ENCODE peak calls at places on chromosomes 1 and 21, in eight cellular contexts. One of them, this sample, is unnamed.

GRCh38 chr1:2555634-2556276 is 416 bp upstream of the TNFRSF14 start:
- DNase-seq in BJ: no peak
- DNase-seq in thyroid gland: peak
- DNase-seq in BE2C: no peak
- DNase-seq in A549: no peak
- DNase-seq in PC-3: peak
- DNase-seq in fibroblast of mammary gland: peak
- DNase-seq in GM23338: no peak
- DNase-seq in this sample: no peak

GRCh38 chr1:235917267-235917811 is 50.6 kb upstream of the LYST start:
- DNase-seq in thyroid gland: peak
- DNase-seq in PC-3: peak
- DNase-seq in BJ: peak
- DNase-seq in fibroblast of mammary gland: peak
- DNase-seq in BE2C: peak
- DNase-seq in GM23338: no peak
- DNase-seq in A549: peak
- DNase-seq in this sample: peak

GRCh38 chr1:212759683-212760082 is 31.9 kb downstream of the NSL1 start:
- DNase-seq in BE2C: no peak
- DNase-seq in PC-3: no peak
- DNase-seq in A549: no peak
- DNase-seq in fibroblast of mammary gland: no peak
- DNase-seq in GM23338: no peak
- DNase-seq in thyroid gland: no peak
- DNase-seq in BJ: no peak
- DNase-seq in this sample: no peak

GRCh38 chr1:200737647-200738296 is 921 bp upstream of the CAMSAP2 start:
- DNase-seq in A549: no peak
- DNase-seq in BJ: no peak
- DNase-seq in PC-3: no peak
- DNase-seq in thyroid gland: no peak
- DNase-seq in GM23338: peak
- DNase-seq in BE2C: no peak
- DNase-seq in fibroblast of mammary gland: no peak
- DNase-seq in this sample: no peak

GRCh38 chr1:75396745-75397144 is 214.2 kb downstream of the SLC44A5 start:
- DNase-seq in BJ: no peak
- DNase-seq in thyroid gland: no peak
- DNase-seq in fibroblast of mammary gland: no peak
- DNase-seq in GM23338: no peak
- DNase-seq in PC-3: no peak
- DNase-seq in BE2C: no peak
- DNase-seq in A549: no peak
- DNase-seq in this sample: no peak

GRCh38 chr1:232435746-232436145 is 194.2 kb downstream of the SIPA1L2 start:
- DNase-seq in GM23338: no peak
- DNase-seq in PC-3: no peak
- DNase-seq in thyroid gland: peak
- DNase-seq in BE2C: no peak
- DNase-seq in A549: no peak
- DNase-seq in fibroblast of mammary gland: peak
- DNase-seq in BJ: no peak
- DNase-seq in this sample: peak

GRCh38 chr1:42956739-42957138 is 1.9 kb downstream of the SLC2A1 start:
- DNase-seq in fibroblast of mammary gland: no peak
- DNase-seq in GM23338: no peak
- DNase-seq in PC-3: no peak
- DNase-seq in thyroid gland: no peak
- DNase-seq in BJ: no peak
- DNase-seq in BE2C: no peak
- DNase-seq in A549: no peak
- DNase-seq in this sample: no peak

GRCh38 chr1:74463301-74463988 is 49.0 kb downstream of the LRRC53 start:
- DNase-seq in GM23338: no peak
- DNase-seq in BE2C: no peak
- DNase-seq in PC-3: peak
- DNase-seq in BJ: no peak
- DNase-seq in thyroid gland: no peak
- DNase-seq in A549: no peak
- DNase-seq in fibroblast of mammary gland: peak
- DNase-seq in this sample: no peak

GRCh38 chr1:117658676-117659075 is 52.8 kb downstream of the TENT5C start:
- DNase-seq in PC-3: no peak
- DNase-seq in A549: no peak
- DNase-seq in fibroblast of mammary gland: no peak
- DNase-seq in BE2C: no peak
- DNase-seq in thyroid gland: no peak
- DNase-seq in BJ: no peak
- DNase-seq in GM23338: no peak
- DNase-seq in this sample: no peak

GRCh38 chr1:109083923-109084322 is 6.6 kb upstream of the TMEM167B start:
- DNase-seq in BE2C: no peak
- DNase-seq in GM23338: no peak
- DNase-seq in A549: no peak
- DNase-seq in PC-3: no peak
- DNase-seq in thyroid gland: no peak
- DNase-seq in BJ: no peak
- DNase-seq in fibroblast of mammary gland: no peak
- DNase-seq in this sample: no peak

GRCh38 chr1:204723131-204723787 is 37.7 kb upstream of the LRRN2 start:
- DNase-seq in BE2C: no peak
- DNase-seq in thyroid gland: peak
- DNase-seq in PC-3: peak
- DNase-seq in A549: no peak
- DNase-seq in fibroblast of mammary gland: no peak
- DNase-seq in BJ: no peak
- DNase-seq in GM23338: no peak
- DNase-seq in this sample: no peak

GRCh38 chr1:29513357-29513756 is 277.0 kb downstream of the PTPRU start:
- DNase-seq in A549: peak
- DNase-seq in GM23338: peak
- DNase-seq in PC-3: peak
- DNase-seq in thyroid gland: no peak
- DNase-seq in fibroblast of mammary gland: peak
- DNase-seq in BJ: no peak
- DNase-seq in BE2C: peak
- DNase-seq in this sample: peak

GRCh38 chr1:218165687-218166088 is 119.4 kb upstream of the RRP15 start:
- DNase-seq in BE2C: no peak
- DNase-seq in PC-3: peak
- DNase-seq in BJ: no peak
- DNase-seq in fibroblast of mammary gland: no peak
- DNase-seq in GM23338: no peak
- DNase-seq in thyroid gland: no peak
- DNase-seq in A549: no peak
- DNase-seq in this sample: no peak

GRCh38 chr1:50968021-50968883 is 1.8 kb upstream of the CDKN2C start:
- DNase-seq in fibroblast of mammary gland: peak
- DNase-seq in GM23338: peak
- DNase-seq in BE2C: peak
- DNase-seq in PC-3: peak
- DNase-seq in BJ: peak
- DNase-seq in thyroid gland: peak
- DNase-seq in A549: peak
- DNase-seq in this sample: no peak

GRCh38 chr21:28742527-28742926 is 250.2 kb downstream of the LTN1 start:
- DNase-seq in GM23338: no peak
- DNase-seq in fibroblast of mammary gland: peak
- DNase-seq in A549: no peak
- DNase-seq in BE2C: no peak
- DNase-seq in thyroid gland: no peak
- DNase-seq in PC-3: peak
- DNase-seq in BJ: no peak
- DNase-seq in this sample: no peak

GRCh38 chr1:229913491-229913890 is 153.5 kb upstream of the GALNT2 start:
- DNase-seq in A549: no peak
- DNase-seq in fibroblast of mammary gland: no peak
- DNase-seq in PC-3: no peak
- DNase-seq in thyroid gland: peak
- DNase-seq in BE2C: peak
- DNase-seq in BJ: no peak
- DNase-seq in GM23338: no peak
- DNase-seq in this sample: no peak

GRCh38 chr1:203525685-203526084 is 31.7 kb downstream of the OPTC start:
- DNase-seq in GM23338: no peak
- DNase-seq in A549: no peak
- DNase-seq in BE2C: no peak
- DNase-seq in BJ: no peak
- DNase-seq in fibroblast of mammary gland: no peak
- DNase-seq in PC-3: no peak
- DNase-seq in thyroid gland: no peak
- DNase-seq in this sample: no peak

GRCh38 chr1:203526572-203526971 is 32.6 kb downstream of the OPTC start:
- DNase-seq in fibroblast of mammary gland: no peak
- DNase-seq in thyroid gland: no peak
- DNase-seq in PC-3: peak
- DNase-seq in BE2C: no peak
- DNase-seq in A549: no peak
- DNase-seq in GM23338: no peak
- DNase-seq in BJ: no peak
- DNase-seq in this sample: no peak

GRCh38 chr1:203527013-203527412 is 33.1 kb downstream of the OPTC start:
- DNase-seq in BE2C: no peak
- DNase-seq in GM23338: no peak
- DNase-seq in BJ: no peak
- DNase-seq in fibroblast of mammary gland: no peak
- DNase-seq in A549: no peak
- DNase-seq in PC-3: no peak
- DNase-seq in thyroid gland: no peak
- DNase-seq in this sample: no peak

GRCh38 chr1:203528976-203529375 is 35.0 kb downstream of the OPTC start:
- DNase-seq in PC-3: no peak
- DNase-seq in BE2C: no peak
- DNase-seq in fibroblast of mammary gland: no peak
- DNase-seq in A549: no peak
- DNase-seq in GM23338: no peak
- DNase-seq in BJ: no peak
- DNase-seq in thyroid gland: no peak
- DNase-seq in this sample: no peak

GRCh38 chr1:203528098-203528497 is 34.1 kb downstream of the OPTC start:
- DNase-seq in GM23338: no peak
- DNase-seq in BJ: no peak
- DNase-seq in A549: no peak
- DNase-seq in BE2C: no peak
- DNase-seq in thyroid gland: no peak
- DNase-seq in PC-3: no peak
- DNase-seq in fibroblast of mammary gland: no peak
- DNase-seq in this sample: no peak
- TF ChIP-seq CTCF in GM23338: peak
- TF ChIP-seq CTCF in BJ: no peak
- TF ChIP-seq CTCF in A549: no peak
- TF ChIP-seq CTCF in BE2C: peak
- TF ChIP-seq CTCF in thyroid gland: no peak
- TF ChIP-seq CTCF in PC-3: peak
- TF ChIP-seq CTCF in fibroblast of mammary gland: no peak
- TF ChIP-seq CTCF in this sample: no peak

GRCh38 chr1:54125671-54126070 is 27.1 kb downstream of the CDCP2 start:
- DNase-seq in GM23338: no peak
- DNase-seq in PC-3: peak
- DNase-seq in BJ: no peak
- DNase-seq in A549: no peak
- DNase-seq in thyroid gland: peak
- DNase-seq in fibroblast of mammary gland: no peak
- DNase-seq in BE2C: no peak
- DNase-seq in this sample: no peak
- TF ChIP-seq CTCF in GM23338: peak
- TF ChIP-seq CTCF in PC-3: peak
- TF ChIP-seq CTCF in BJ: peak
- TF ChIP-seq CTCF in A549: no peak
- TF ChIP-seq CTCF in thyroid gland: peak
- TF ChIP-seq CTCF in fibroblast of mammary gland: no peak
- TF ChIP-seq CTCF in BE2C: peak
- TF ChIP-seq CTCF in this sample: no peak

GRCh38 chr1:62989497-62989896 is 205.6 kb downstream of the ATG4C start:
- DNase-seq in thyroid gland: no peak
- DNase-seq in fibroblast of mammary gland: no peak
- DNase-seq in PC-3: peak
- DNase-seq in BE2C: no peak
- DNase-seq in A549: no peak
- DNase-seq in BJ: no peak
- DNase-seq in GM23338: peak
- DNase-seq in this sample: no peak
- TF ChIP-seq CTCF in thyroid gland: no peak
- TF ChIP-seq CTCF in fibroblast of mammary gland: peak
- TF ChIP-seq CTCF in PC-3: peak
- TF ChIP-seq CTCF in BE2C: no peak
- TF ChIP-seq CTCF in A549: no peak
- TF ChIP-seq CTCF in BJ: no peak
- TF ChIP-seq CTCF in GM23338: peak
- TF ChIP-seq CTCF in this sample: no peak

GRCh38 chr1:57127976-57128375 is 162.2 kb upstream of the C8B start:
- DNase-seq in GM23338: no peak
- DNase-seq in thyroid gland: no peak
- DNase-seq in fibroblast of mammary gland: no peak
- DNase-seq in BJ: no peak
- DNase-seq in BE2C: no peak
- DNase-seq in PC-3: no peak
- DNase-seq in A549: no peak
- DNase-seq in this sample: no peak

GRCh38 chr1:57124170-57124569 is 158.4 kb upstream of the C8B start:
- DNase-seq in GM23338: no peak
- DNase-seq in thyroid gland: no peak
- DNase-seq in BE2C: no peak
- DNase-seq in fibroblast of mammary gland: no peak
- DNase-seq in PC-3: no peak
- DNase-seq in BJ: no peak
- DNase-seq in A549: no peak
- DNase-seq in this sample: no peak

GRCh38 chr1:57118948-57119637 is 153.3 kb upstream of the C8B start:
- DNase-seq in BJ: no peak
- DNase-seq in thyroid gland: no peak
- DNase-seq in BE2C: no peak
- DNase-seq in A549: no peak
- DNase-seq in GM23338: no peak
- DNase-seq in fibroblast of mammary gland: no peak
- DNase-seq in PC-3: no peak
- DNase-seq in this sample: no peak

GRCh38 chr1:57122031-57122430 is 156.2 kb upstream of the C8B start:
- DNase-seq in A549: no peak
- DNase-seq in thyroid gland: no peak
- DNase-seq in GM23338: no peak
- DNase-seq in BJ: no peak
- DNase-seq in BE2C: no peak
- DNase-seq in fibroblast of mammary gland: peak
- DNase-seq in PC-3: no peak
- DNase-seq in this sample: no peak

DNA sequence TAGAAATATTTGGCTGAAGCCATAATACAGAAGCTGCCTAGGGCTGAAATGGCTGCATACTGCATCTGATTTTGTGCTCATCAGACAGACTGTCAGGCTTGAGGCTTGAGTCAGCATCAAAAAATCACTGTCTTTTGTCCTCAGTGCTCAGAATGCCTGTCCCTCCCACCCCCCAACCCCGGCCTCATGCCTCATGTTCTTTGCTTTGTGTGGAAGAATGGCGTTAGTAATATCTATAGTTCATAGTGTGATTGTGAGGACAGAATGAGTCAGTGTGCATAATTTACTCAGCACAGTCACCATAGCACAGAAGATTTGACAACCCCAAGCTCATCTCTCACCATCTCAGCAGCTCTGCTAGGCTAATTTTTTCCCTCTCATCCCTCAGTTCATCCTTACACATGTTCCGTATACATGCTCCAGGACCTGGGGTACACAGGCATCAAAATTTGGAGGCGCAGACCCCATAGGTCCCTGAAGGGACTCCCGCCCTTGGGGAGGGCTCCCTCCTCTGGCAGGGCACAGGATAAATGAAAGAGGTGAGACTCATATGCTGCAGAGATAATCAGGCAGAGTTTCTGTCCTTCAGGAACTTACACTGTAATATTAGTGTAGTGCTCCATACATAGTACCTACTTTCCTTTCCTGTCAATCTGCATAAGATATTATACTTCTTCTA is 159.1 kb upstream of the C8B start:
- DNase-seq in A549: no peak
- DNase-seq in BJ: no peak
- DNase-seq in GM23338: no peak
- DNase-seq in BE2C: no peak
- DNase-seq in fibroblast of mammary gland: peak
- DNase-seq in thyroid gland: no peak
- DNase-seq in PC-3: peak
- DNase-seq in this sample: no peak
- TF ChIP-seq CTCF in A549: no peak
- TF ChIP-seq CTCF in BJ: peak
- TF ChIP-seq CTCF in GM23338: peak
- TF ChIP-seq CTCF in BE2C: no peak
- TF ChIP-seq CTCF in fibroblast of mammary gland: peak
- TF ChIP-seq CTCF in thyroid gland: no peak
- TF ChIP-seq CTCF in PC-3: peak
- TF ChIP-seq CTCF in this sample: no peak

This sample was measured in HFF-Myc.